ENCODE peak calls at places on chromosomes 5 and 9, in four cellular contexts. One of them, this sample, is unnamed.

GRCh38 chr5:126808619-126809018 is 31.7 kb downstream of the LMNB1 start:
- DNase-seq in K562: peak; percentile 22
- DNase-seq in tibial artery: no peak
- DNase-seq in uterus: no peak
- DNase-seq in this sample: no peak

GRCh38 chr9:86500667-86501435 is 146.6 kb upstream of the TUT7 start:
- DNase-seq in tibial artery: no peak
- DNase-seq in K562: no peak
- DNase-seq in uterus: no peak
- DNase-seq in this sample: no peak

GRCh38 chr9:69500925-69501324 is 171.2 kb downstream of the APBA1 start:
- DNase-seq in tibial artery: no peak
- DNase-seq in K562: no peak
- DNase-seq in uterus: no peak
- DNase-seq in this sample: no peak

GRCh38 chr5:157918811-157919742 is 60.1 kb upstream of the CLINT1 start:
- DNase-seq in uterus: no peak
- DNase-seq in K562: no peak
- DNase-seq in tibial artery: no peak
- DNase-seq in this sample: no peak

GRCh38 chr5:97037819-97038218 is 101.9 kb downstream of the LNPEP start:
- DNase-seq in tibial artery: no peak
- DNase-seq in uterus: no peak
- DNase-seq in K562: no peak
- DNase-seq in this sample: no peak

GRCh38 chr9:107161338-107161737 is 121.7 kb upstream of the RAD23B start:
- DNase-seq in K562: no peak
- DNase-seq in tibial artery: no peak
- DNase-seq in uterus: no peak
- DNase-seq in this sample: no peak

GRCh38 chr5:123283537-123283936 is 139.7 kb downstream of the CEP120 start:
- DNase-seq in K562: no peak
- DNase-seq in tibial artery: no peak
- DNase-seq in uterus: no peak
- DNase-seq in this sample: no peak

GRCh38 chr5:39668980-39669379 is 244.2 kb upstream of the DAB2 start:
- DNase-seq in K562: peak; percentile 20
- DNase-seq in uterus: no peak
- DNase-seq in tibial artery: no peak
- DNase-seq in this sample: no peak

GRCh38 chr5:174317261-174317894 is 271.9 kb downstream of the NSG2 start:
- DNase-seq in K562: peak; percentile 42
- DNase-seq in tibial artery: no peak
- DNase-seq in uterus: no peak
- DNase-seq in this sample: peak; percentile 31

GRCh38 chr5:40904205-40904993 is 4.9 kb upstream of the C7 start:
- DNase-seq in K562: peak; percentile 75
- DNase-seq in uterus: peak; percentile 73
- DNase-seq in tibial artery: peak; percentile 79
- DNase-seq in this sample: peak; percentile 76

GRCh38 chr5:33300209-33300742 is 140.5 kb upstream of the TARS1 start:
- DNase-seq in K562: no peak
- DNase-seq in uterus: no peak
- DNase-seq in tibial artery: no peak
- DNase-seq in this sample: no peak

GRCh38 chr5:136169218-136169617 is 23.7 kb downstream of the SMIM32 start:
- DNase-seq in tibial artery: no peak
- DNase-seq in uterus: no peak
- DNase-seq in K562: no peak
- DNase-seq in this sample: no peak

GRCh38 chr5:73822989-73823339 is 197.0 kb downstream of the ARHGEF28 start:
- DNase-seq in tibial artery: no peak
- DNase-seq in K562: no peak
- DNase-seq in uterus: no peak
- DNase-seq in this sample: no peak

GRCh38 chr9:134912126-134912840 is 5.4 kb downstream of the FCN1 start:
- DNase-seq in K562: no peak
- DNase-seq in tibial artery: peak; percentile 11
- DNase-seq in uterus: no peak
- DNase-seq in this sample: no peak

GRCh38 chr9:123311250-123311753 is 42.9 kb upstream of the STRBP start:
- DNase-seq in uterus: no peak
- DNase-seq in tibial artery: no peak
- DNase-seq in K562: no peak
- DNase-seq in this sample: no peak

GRCh38 chr5:154478224-154478565 is at the start of gene HAND1:
- DNase-seq in K562: no peak
- DNase-seq in uterus: peak; percentile 27
- DNase-seq in tibial artery: no peak
- DNase-seq in this sample: no peak

GRCh38 chr5:154474957-154475334 is 3.1 kb downstream of the HAND1 start:
- DNase-seq in K562: no peak
- DNase-seq in uterus: no peak
- DNase-seq in tibial artery: no peak
- DNase-seq in this sample: no peak

GRCh38 chr5:154477382-154478223 is 424 bp downstream of the HAND1 start:
- DNase-seq in uterus: no peak
- DNase-seq in tibial artery: no peak
- DNase-seq in K562: no peak
- DNase-seq in this sample: no peak

GRCh38 chr5:154475613-154476342 is 2.2 kb downstream of the HAND1 start:
- DNase-seq in K562: no peak
- DNase-seq in uterus: no peak
- DNase-seq in tibial artery: no peak
- DNase-seq in this sample: no peak

GRCh38 chr5:154476343-154477213 is 1.4 kb downstream of the HAND1 start:
- DNase-seq in tibial artery: no peak
- DNase-seq in K562: no peak
- DNase-seq in uterus: no peak
- DNase-seq in this sample: no peak
- H3K4me1 ChIP-seq in tibial artery: peaks cover 62% of the 10 kb centered on the region
- H3K4me1 ChIP-seq in K562: no peaks in the 10 kb centered on the region
- H3K4me1 ChIP-seq in uterus: no peaks in the 10 kb centered on the region
- H3K4me1 ChIP-seq in this sample: peaks cover 13% of the 10 kb centered on the region

GRCh38 chr5:109533847-109534272 is 124.1 kb upstream of the PJA2 start:
- DNase-seq in uterus: no peak
- DNase-seq in K562: no peak
- DNase-seq in tibial artery: no peak
- DNase-seq in this sample: no peak
- H3K27ac ChIP-seq in uterus: no peak overlapping the region
- H3K27ac ChIP-seq in K562: no peak overlapping the region
- H3K27ac ChIP-seq in tibial artery: no peak overlapping the region
- H3K27ac ChIP-seq in this sample: no peak overlapping the region

DNA sequence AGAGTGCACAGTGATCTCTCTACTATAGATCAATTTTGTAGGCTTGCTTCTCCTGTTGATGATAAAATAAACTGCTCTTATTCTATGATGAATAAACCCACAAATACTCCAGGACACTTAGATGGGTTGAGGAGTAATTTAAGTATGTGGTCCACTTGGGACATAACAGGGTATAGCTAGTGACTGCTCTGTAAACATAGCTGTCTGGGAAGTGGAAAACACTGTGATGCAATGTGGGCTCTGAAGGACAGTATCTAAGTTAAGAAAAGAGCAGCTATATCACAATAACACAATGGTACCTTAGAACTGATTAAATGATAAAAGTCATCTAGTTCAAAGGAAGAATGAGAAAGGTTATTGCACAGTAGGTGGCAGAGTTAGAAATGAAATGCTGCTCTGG is 294.3 kb upstream of the HAPLN1 start:
- DNase-seq in uterus: no peak
- DNase-seq in tibial artery: no peak
- DNase-seq in K562: no peak
- DNase-seq in this sample: no peak
- H3K4me1 ChIP-seq in uterus: no peaks in the 10 kb centered on the region
- H3K4me1 ChIP-seq in tibial artery: peaks cover 17% of the 10 kb centered on the region
- H3K4me1 ChIP-seq in K562: no peaks in the 10 kb centered on the region
- H3K4me1 ChIP-seq in this sample: no peaks in the 10 kb centered on the region

GRCh38 chr5:84259221-84260045 is 125.2 kb downstream of the EDIL3 start:
- DNase-seq in tibial artery: no peak
- DNase-seq in K562: no peak
- DNase-seq in uterus: no peak
- DNase-seq in this sample: no peak

GRCh38 chr5:84260939-84261338 is 123.7 kb downstream of the EDIL3 start:
- DNase-seq in uterus: no peak
- DNase-seq in tibial artery: no peak
- DNase-seq in K562: no peak
- DNase-seq in this sample: no peak

GRCh38 chr5:84257061-84257460 is 127.6 kb downstream of the EDIL3 start:
- DNase-seq in uterus: no peak
- DNase-seq in K562: no peak
- DNase-seq in tibial artery: no peak
- DNase-seq in this sample: no peak

GRCh38 chr5:84255318-84255717 is 129.4 kb downstream of the EDIL3 start:
- DNase-seq in uterus: no peak
- DNase-seq in tibial artery: no peak
- DNase-seq in K562: no peak
- DNase-seq in this sample: no peak

GRCh38 chr5:84260140-84260539 is 124.5 kb downstream of the EDIL3 start:
- DNase-seq in uterus: no peak
- DNase-seq in K562: no peak
- DNase-seq in tibial artery: no peak
- DNase-seq in this sample: no peak
- H3K27ac ChIP-seq in uterus: no peak overlapping the region
- H3K27ac ChIP-seq in K562: no peak overlapping the region
- H3K27ac ChIP-seq in tibial artery: no peak overlapping the region
- H3K27ac ChIP-seq in this sample: no peak overlapping the region

DNA sequence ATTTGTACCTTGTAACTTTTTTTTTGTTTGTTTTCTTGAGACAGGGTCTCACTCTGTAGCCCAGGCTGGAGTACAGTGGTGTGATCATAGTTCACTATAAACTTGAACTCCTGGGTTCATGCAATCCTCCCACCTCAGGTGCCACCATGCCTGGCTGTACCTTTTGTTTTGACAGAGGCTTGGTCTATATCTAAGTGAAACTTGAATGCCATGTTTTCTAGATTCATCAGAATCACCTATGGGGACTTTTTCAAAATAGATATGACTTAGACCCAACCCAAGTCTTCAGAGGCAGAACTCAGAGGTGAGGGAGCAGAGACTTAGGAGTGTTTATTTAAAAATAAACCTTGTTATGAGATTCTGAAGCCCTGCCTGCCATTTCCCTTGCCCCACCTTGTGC is 128.4 kb downstream of the PTTG1 start:
- DNase-seq in tibial artery: no peak
- DNase-seq in K562: no peak
- DNase-seq in uterus: no peak
- DNase-seq in this sample: no peak
- H3K4me1 ChIP-seq in tibial artery: no peaks in the 10 kb centered on the region
- H3K4me1 ChIP-seq in K562: no peaks in the 10 kb centered on the region
- H3K4me1 ChIP-seq in uterus: no peaks in the 10 kb centered on the region
- H3K4me1 ChIP-seq in this sample: no peaks in the 10 kb centered on the region

GRCh38 chr9:113154936-113155335 is 4.1 kb downstream of the SLC31A2 start:
- DNase-seq in K562: no peak
- DNase-seq in tibial artery: no peak
- DNase-seq in uterus: no peak
- DNase-seq in this sample: no peak

GRCh38 chr9:113155911-113156559 is 5.2 kb downstream of the SLC31A2 start:
- DNase-seq in uterus: no peak
- DNase-seq in tibial artery: no peak
- DNase-seq in K562: no peak
- DNase-seq in this sample: no peak

GRCh38 chr9:113152699-113153098 is 1.9 kb downstream of the SLC31A2 start:
- DNase-seq in uterus: no peak
- DNase-seq in tibial artery: no peak
- DNase-seq in K562: no peak
- DNase-seq in this sample: no peak

GRCh38 chr9:113153599-113153998 is 2.8 kb downstream of the SLC31A2 start:
- DNase-seq in uterus: no peak
- DNase-seq in tibial artery: no peak
- DNase-seq in K562: no peak
- DNase-seq in this sample: no peak

DNA sequence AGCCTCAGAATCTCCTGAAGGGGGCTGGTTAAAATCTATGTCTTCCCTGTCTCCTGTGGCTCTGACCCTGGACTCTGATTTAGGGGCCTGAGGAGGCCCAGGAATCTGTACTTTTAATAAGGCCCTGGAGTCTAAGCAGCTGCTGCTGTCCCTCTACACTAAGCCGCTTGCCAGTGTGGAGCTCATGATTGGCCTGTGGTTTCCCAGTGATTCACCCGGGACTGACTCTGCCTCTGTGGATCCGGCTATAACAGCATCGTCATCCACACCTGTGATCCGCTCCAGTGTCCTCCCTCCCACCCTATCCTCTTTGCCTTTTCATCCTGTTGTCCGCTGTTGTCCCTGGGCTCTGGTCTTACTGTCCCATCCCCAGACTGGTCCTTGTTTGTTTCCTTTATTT is 3.7 kb downstream of the SLC31A2 start:
- DNase-seq in tibial artery: peak; percentile 38
- DNase-seq in uterus: no peak
- DNase-seq in K562: no peak
- DNase-seq in this sample: no peak
- H3K27ac ChIP-seq in tibial artery: peak overlapping the region; percentile 26
- H3K27ac ChIP-seq in uterus: no peak overlapping the region
- H3K27ac ChIP-seq in K562: no peak overlapping the region
- H3K27ac ChIP-seq in this sample: no peak overlapping the region

GRCh38 chr9:137676998-137677397 is 58.2 kb downstream of the EHMT1 start:
- DNase-seq in K562: no peak
- DNase-seq in tibial artery: no peak
- DNase-seq in uterus: no peak
- DNase-seq in this sample: no peak
- H3K4me1 ChIP-seq in K562: peaks cover 21% of the 10 kb centered on the region
- H3K4me1 ChIP-seq in tibial artery: peaks cover 26% of the 10 kb centered on the region
- H3K4me1 ChIP-seq in uterus: peaks cover 12% of the 10 kb centered on the region
- H3K4me1 ChIP-seq in this sample: peaks cover 19% of the 10 kb centered on the region

DNA sequence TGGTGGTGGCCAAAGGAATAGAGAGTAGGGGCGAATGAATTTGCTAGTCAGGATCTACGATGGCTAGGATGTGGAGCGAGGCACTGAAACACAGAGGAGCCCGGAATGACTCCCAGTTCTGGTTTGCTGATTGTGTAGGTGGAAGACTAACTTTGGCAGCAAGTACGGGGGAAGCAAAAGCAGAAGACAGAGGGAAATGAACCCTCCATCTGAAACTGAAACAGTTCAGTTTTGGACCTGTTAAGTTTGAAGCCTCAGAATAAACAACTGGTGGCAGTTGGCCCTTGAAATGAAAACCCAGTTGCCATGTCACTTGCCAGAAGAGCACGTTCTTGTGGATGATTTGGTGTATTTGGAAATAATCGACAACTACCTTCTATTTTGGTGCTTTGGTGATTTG is 15.4 kb upstream of the SMIM15 start:
- DNase-seq in uterus: no peak
- DNase-seq in K562: no peak
- DNase-seq in tibial artery: no peak
- DNase-seq in this sample: no peak
- H3K27ac ChIP-seq in uterus: no peak overlapping the region
- H3K27ac ChIP-seq in K562: no peak overlapping the region
- H3K27ac ChIP-seq in tibial artery: no peak overlapping the region
- H3K27ac ChIP-seq in this sample: no peak overlapping the region

DNA sequence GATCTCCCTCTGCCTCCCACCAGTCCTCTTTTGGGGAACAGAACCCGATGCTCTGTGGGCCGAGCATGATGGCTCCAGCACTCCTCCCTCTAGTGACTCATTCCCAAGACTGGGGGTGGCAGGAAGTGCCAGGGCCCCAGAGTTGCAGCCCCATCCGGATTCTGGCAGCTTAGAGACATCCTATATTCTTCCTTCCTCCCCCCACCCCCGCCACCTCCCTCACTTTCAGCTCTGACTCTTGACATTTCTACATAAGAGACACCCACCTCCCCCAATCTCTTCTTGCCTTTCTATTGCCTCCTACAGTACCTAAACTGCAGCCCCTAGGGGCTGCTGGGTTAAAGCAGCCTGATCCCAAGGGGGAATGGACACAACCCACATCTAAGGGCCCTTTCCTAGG is 47.1 kb upstream of the MATR3 start:
- DNase-seq in K562: peak; percentile 51
- DNase-seq in tibial artery: no peak
- DNase-seq in uterus: no peak
- DNase-seq in this sample: no peak
- H3K4me1 ChIP-seq in K562: peaks cover 10% of the 10 kb centered on the region
- H3K4me1 ChIP-seq in tibial artery: no peaks in the 10 kb centered on the region
- H3K4me1 ChIP-seq in uterus: no peaks in the 10 kb centered on the region
- H3K4me1 ChIP-seq in this sample: no peaks in the 10 kb centered on the region

This sample was measured in iPS DF 6.9.